ENCODE peak calls at places on chromosomes 5 and 9, in four cellular contexts. X is foreskin fibroblast; F is ureter; G is CD8-positive, alpha-beta T cell. L is an unnamed sample.

GRCh38 chr5:134460551-134460950 is 48.9 kb upstream of the CDKN2AIPNL start:
- DNase-seq in G (no peak), X (no peak), F (no peak), L (no peak)

GRCh38 chr5:123089971-123090640 is 1.1 kb downstream of the PRDM6 start:
- DNase-seq in G (no peak), X (no peak), F (no peak), L (no peak)

GRCh38 chr5:110335361-110336046 is 391.0 kb downstream of the TMEM232 start:
- DNase-seq in X (peak; percentile 32), G (no peak), F (no peak), L (no peak)

GRCh38 chr5:140868721-140869554 is at the start of gene PCDHA11:
- DNase-seq in F (no peak), G (no peak), X (no peak), L (no peak)

GRCh38 chr9:110880123-110880522 is 158.1 kb downstream of the LPAR1 start:
- DNase-seq in X (peak; percentile 87), G (no peak), F (no peak), L (no peak)

GRCh38 chr5:103262422-103262871 is 3.9 kb downstream of the MACIR start:
- DNase-seq in G (no peak), X (no peak), F (no peak), L (no peak)

GRCh38 chr5:115419794-115420585 is 123.5 kb upstream of the CCDC112 start:
- DNase-seq in X (peak; percentile 96), F (no peak), G (no peak), L (no peak)

GRCh38 chr5:83035373-83036170 is 41.6 kb downstream of the TMEM167A start:
- DNase-seq in F (peak; percentile 52), X (no peak), G (no peak), L (no peak)

GRCh38 chr5:127865273-127865672 is 162.1 kb downstream of the CCDC192 start:
- DNase-seq in F (no peak), X (no peak), G (no peak), L (no peak)

GRCh38 chr5:177116631-177117373 is 16.8 kb upstream of the NSD1 start:
- DNase-seq in X (peak; percentile 81), G (peak; percentile 79), F (peak; percentile 92), L (peak; percentile 78)

GRCh38 chr5:45694255-45694834 is 1.8 kb downstream of the HCN1 start:
- DNase-seq in X (no peak), G (no peak), F (no peak), L (no peak)

GRCh38 chr5:19676895-19677294 is 311.1 kb downstream of the CDH18 start:
- DNase-seq in X (no peak), F (no peak), G (no peak), L (no peak)

GRCh38 chr9:37371565-37372464 is 50.7 kb upstream of the GRHPR start:
- DNase-seq in X (no peak), G (no peak), F (no peak), L (no peak)

GRCh38 chr5:62037972-62038371 is 268.0 kb upstream of the KIF2A start:
- DNase-seq in G (no peak), X (no peak), F (no peak), L (no peak)

GRCh38 chr5:137649228-137649890 is 86.5 kb downstream of the KLHL3 start:
- DNase-seq in G (no peak), F (no peak), X (peak; percentile 49), L (no peak)

GRCh38 chr9:133914483-133915342 is 77.4 kb downstream of the VAV2 start:
- DNase-seq in F (no peak), X (no peak), G (no peak), L (no peak)

GRCh38 chr5:149550608-149551226 is 522 bp downstream of the CSNK1A1 start:
- DNase-seq in F (no peak), G (no peak), X (no peak), L (no peak)

GRCh38 chr5:4230905-4231561 is 635.4 kb downstream of the IRX1 start:
- DNase-seq in X (no peak), G (no peak), F (no peak), L (no peak)

GRCh38 chr9:123008909-123009308 is 24.6 kb upstream of the GPR21 start:
- DNase-seq in G (no peak), X (no peak), F (no peak), L (no peak)

L was measured in CD4-positive, alpha-beta T cell.